ENCODE peak calls at places on chromosomes 16 and 17, in eight cellular contexts. S, X, F, N, A, Y, W and V are unnamed samples.

GRCh38 chr17:44865231-44865660 is 17.6 kb downstream of the HIGD1B start:
- DNase-seq in Y (peak; percentile 69), A (peak; percentile 67), X (peak; percentile 67), F (peak; percentile 84), W (peak; percentile 57), S (peak; percentile 77), N (peak; percentile 65), V (peak; percentile 44)

GRCh38 chr17:46910179-46910927 is 12.6 kb upstream of the GOSR2 start:
- DNase-seq in W (no peak), Y (no peak), A (no peak), X (peak; percentile 71), S (no peak), N (no peak), F (no peak), V (no peak)

GRCh38 chr17:57530508-57530907 is 214.6 kb downstream of the CCDC182 start:
- DNase-seq in X (no peak), A (no peak), S (peak; percentile 52), Y (no peak), N (no peak), W (no peak), F (no peak), V (no peak)

GRCh38 chr17:57898487-57899311 is 48.9 kb upstream of the MRPS23 start:
- DNase-seq in A (no peak), S (peak; percentile 79), N (peak; percentile 92), W (peak; percentile 73), X (peak; percentile 83), Y (no peak), F (peak; percentile 70), V (no peak)

GRCh38 chr16:13150181-13150885 is 248.9 kb downstream of the SHISA9 start:
- DNase-seq in N (no peak), Y (no peak), A (no peak), X (no peak), W (no peak), F (no peak), S (no peak), V (no peak)

GRCh38 chr16:4364196-4365013 is 7.2 kb upstream of the VASN start:
- DNase-seq in N (peak; percentile 53), S (no peak), Y (no peak), X (no peak), W (no peak), F (no peak), A (no peak), V (no peak)

GRCh38 chr16:46859719-46860152 is 24.4 kb upstream of the GPT2 start:
- DNase-seq in S (peak; percentile 91), Y (no peak), X (no peak), A (peak; percentile 33), F (no peak), W (no peak), N (no peak), V (no peak)

GRCh38 chr16:81784042-81784785 is 5.1 kb downstream of the PLCG2 start:
- DNase-seq in A (no peak), F (no peak), W (no peak), N (no peak), X (no peak), S (no peak), Y (no peak), V (peak; percentile 90)

GRCh38 chr16:21611546-21612384 is 12.4 kb downstream of the METTL9 start:
- DNase-seq in S (no peak), Y (no peak), A (no peak), W (no peak), F (no peak), N (no peak), X (no peak), V (no peak)

GRCh38 chr17:64457156-64457555 is 8.2 kb downstream of the MILR1 start:
- DNase-seq in N (no peak), F (no peak), A (no peak), S (peak; percentile 44), W (no peak), Y (no peak), X (no peak), V (no peak)

GRCh38 chr16:66874079-66874775 is 6.1 kb upstream of the PDP2 start:
- DNase-seq in Y (no peak), S (peak; percentile 45), F (no peak), X (no peak), A (peak; percentile 13), W (no peak), N (peak; percentile 33), V (no peak)

GRCh38 chr17:73272906-73273218 is 11.2 kb upstream of the CPSF4L start:
- DNase-seq in N (no peak), X (no peak), Y (no peak), S (no peak), A (no peak), W (no peak), F (no peak), V (peak; percentile 13)

GRCh38 chr16:964696-965395 is 5.9 kb downstream of the LMF1 start:
- DNase-seq in S (peak; percentile 58), F (no peak), W (no peak), A (peak; percentile 86), Y (peak; percentile 47), X (peak; percentile 9), N (no peak), V (no peak)

GRCh38 chr17:78993241-78993956 is 13.7 kb upstream of the LGALS3BP start:
- DNase-seq in F (peak; percentile 47), X (peak; percentile 60), N (peak; percentile 79), A (peak; percentile 55), S (peak; percentile 37), Y (peak; percentile 47), W (peak; percentile 47), V (no peak)

GRCh38 chr17:28701987-28702751 is 9.5 kb downstream of the PROCA1 start:
- DNase-seq in W (no peak), X (no peak), S (no peak), Y (no peak), F (no peak), N (no peak), A (no peak), V (no peak)

GRCh38 chr17:11176549-11176948 is 64.5 kb upstream of the SHISA6 start:
- DNase-seq in Y (no peak), W (no peak), A (no peak), F (no peak), X (no peak), N (no peak), S (no peak), V (no peak)

GRCh38 chr17:32742686-32743538 is 134.0 kb downstream of the MYO1D start:
- DNase-seq in W (no peak), S (peak; percentile 39), N (no peak), X (no peak), Y (no peak), F (no peak), A (no peak), V (no peak)

GRCh38 chr16:87657621-87658192 is 55.4 kb downstream of the JPH3 start:
- DNase-seq in F (no peak), N (no peak), A (no peak), W (no peak), X (no peak), Y (no peak), S (peak; percentile 21), V (no peak)

GRCh38 chr17:64058547-64059115 is 38.2 kb upstream of the ICAM2 start:
- DNase-seq in S (no peak), N (no peak), W (no peak), Y (no peak), A (peak; percentile 22), F (no peak), X (peak; percentile 85), V (no peak)

GRCh38 chr17:3794890-3795757 is 5.9 kb downstream of the ITGAE start:
- DNase-seq in A (peak; percentile 42), S (peak; percentile 54), Y (peak; percentile 32), F (no peak), N (peak; percentile 43), X (no peak), W (no peak), V (no peak)

GRCh38 chr17:30379303-30380105 is 777 bp downstream of the CPD start:
- DNase-seq in W (peak; percentile 25), Y (no peak), S (peak; percentile 21), F (no peak), X (peak; percentile 27), N (peak; percentile 70), A (peak; percentile 34), V (no peak)

GRCh38 chr17:1847191-1847590 is 17.4 kb downstream of the RPA1 start:
- DNase-seq in Y (no peak), F (no peak), A (no peak), W (no peak), N (peak; percentile 87), S (no peak), X (no peak), V (no peak)

GRCh38 chr17:1870592-1870991 is 40.8 kb downstream of the RPA1 start:
- DNase-seq in N (no peak), S (no peak), W (no peak), F (no peak), X (no peak), Y (no peak), A (no peak), V (no peak)

GRCh38 chr16:55389426-55390073 is 65.5 kb downstream of the IRX6 start:
- DNase-seq in X (no peak), N (peak; percentile 59), F (no peak), W (no peak), S (no peak), Y (no peak), A (no peak), V (no peak)

GRCh38 chr17:32127156-32127897 is 15.0 kb upstream of the RHOT1 start:
- DNase-seq in X (peak; percentile 75), F (peak; percentile 74), A (peak; percentile 80), W (peak; percentile 76), Y (peak; percentile 71), N (peak; percentile 94), S (peak; percentile 94), V (peak; percentile 64)

GRCh38 chr17:3529817-3530741 is 27.5 kb downstream of the TRPV3 start:
- DNase-seq in N (peak; percentile 95), F (no peak), Y (no peak), X (no peak), A (no peak), W (peak; percentile 77), S (no peak), V (no peak)

GRCh38 chr17:72455562-72455961 is 334.7 kb downstream of the SOX9 start:
- DNase-seq in W (no peak), N (no peak), Y (no peak), A (no peak), S (no peak), X (no peak), F (no peak), V (no peak)

GRCh38 chr16:1078579-1079021 is 6.1 kb downstream of the SSTR5 start:
- DNase-seq in N (no peak), F (no peak), S (peak; percentile 26), W (no peak), Y (no peak), A (no peak), X (peak; percentile 93), V (peak; percentile 35)

GRCh38 chr17:34364741-34365140 is 1.7 kb upstream of the CCL1 start:
- DNase-seq in W (no peak), N (no peak), S (no peak), X (no peak), Y (no peak), A (no peak), F (no peak), V (no peak)